ENCODE peak calls at places on chromosomes 13 and 19, in nine cellular contexts. One of them, this sample, is unnamed.

GRCh38 chr13:22403144-22403543 is 732.3 kb downstream of the FGF9 start:
- DNase-seq in ovary: no peak
- DNase-seq in lower lobe of right lung: no peak
- DNase-seq in adrenal gland: no peak
- DNase-seq in coronary artery: no peak
- DNase-seq in mesenchymal stem cell: no peak
- DNase-seq in K562: no peak
- DNase-seq in trophoblast cell: peak; percentile 57
- DNase-seq in effector memory CD4-positive, alpha-beta T cell: no peak
- DNase-seq in this sample: no peak

GRCh38 chr19:41913476-41914190 is 14.6 kb downstream of the ERFL start:
- DNase-seq in K562: no peak
- DNase-seq in lower lobe of right lung: no peak
- DNase-seq in trophoblast cell: no peak
- DNase-seq in mesenchymal stem cell: no peak
- DNase-seq in coronary artery: no peak
- DNase-seq in adrenal gland: no peak
- DNase-seq in ovary: no peak
- DNase-seq in effector memory CD4-positive, alpha-beta T cell: no peak
- DNase-seq in this sample: no peak

GRCh38 chr13:95403349-95404140 is 102.3 kb upstream of the ABCC4 start:
- DNase-seq in coronary artery: no peak
- DNase-seq in effector memory CD4-positive, alpha-beta T cell: no peak
- DNase-seq in lower lobe of right lung: no peak
- DNase-seq in trophoblast cell: no peak
- DNase-seq in ovary: no peak
- DNase-seq in K562: no peak
- DNase-seq in adrenal gland: no peak
- DNase-seq in mesenchymal stem cell: peak; percentile 30
- DNase-seq in this sample: peak; percentile 12

GRCh38 chr13:45615501-45616101 is at the start of gene ERICH6B:
- DNase-seq in effector memory CD4-positive, alpha-beta T cell: no peak
- DNase-seq in mesenchymal stem cell: peak; percentile 51
- DNase-seq in trophoblast cell: no peak
- DNase-seq in adrenal gland: no peak
- DNase-seq in ovary: peak; percentile 19
- DNase-seq in K562: no peak
- DNase-seq in coronary artery: no peak
- DNase-seq in lower lobe of right lung: no peak
- DNase-seq in this sample: peak; percentile 13

GRCh38 chr19:35505956-35506355 is 7.5 kb downstream of the DMKN start:
- DNase-seq in effector memory CD4-positive, alpha-beta T cell: no peak
- DNase-seq in ovary: no peak
- DNase-seq in adrenal gland: no peak
- DNase-seq in trophoblast cell: no peak
- DNase-seq in coronary artery: no peak
- DNase-seq in K562: no peak
- DNase-seq in lower lobe of right lung: no peak
- DNase-seq in mesenchymal stem cell: no peak
- DNase-seq in this sample: no peak

GRCh38 chr19:17616961-17617806 is 61.7 kb downstream of the COLGALT1 start:
- DNase-seq in K562: peak; percentile 97
- DNase-seq in mesenchymal stem cell: peak; percentile 39
- DNase-seq in adrenal gland: no peak
- DNase-seq in lower lobe of right lung: no peak
- DNase-seq in ovary: no peak
- DNase-seq in effector memory CD4-positive, alpha-beta T cell: no peak
- DNase-seq in trophoblast cell: peak; percentile 95
- DNase-seq in coronary artery: no peak
- DNase-seq in this sample: peak; percentile 30

GRCh38 chr19:48596679-48597465 is 9.7 kb upstream of the SPACA4 start:
- DNase-seq in effector memory CD4-positive, alpha-beta T cell: peak; percentile 28
- DNase-seq in K562: no peak
- DNase-seq in mesenchymal stem cell: no peak
- DNase-seq in coronary artery: no peak
- DNase-seq in ovary: no peak
- DNase-seq in lower lobe of right lung: no peak
- DNase-seq in trophoblast cell: no peak
- DNase-seq in adrenal gland: no peak
- DNase-seq in this sample: no peak

GRCh38 chr13:40069173-40070044 is 413.9 kb downstream of the COG6 start:
- DNase-seq in coronary artery: no peak
- DNase-seq in adrenal gland: peak; percentile 61
- DNase-seq in effector memory CD4-positive, alpha-beta T cell: peak; percentile 48
- DNase-seq in ovary: peak; percentile 89
- DNase-seq in trophoblast cell: peak; percentile 76
- DNase-seq in lower lobe of right lung: peak; percentile 68
- DNase-seq in K562: peak; percentile 29
- DNase-seq in mesenchymal stem cell: peak; percentile 65
- DNase-seq in this sample: peak; percentile 92

GRCh38 chr13:28358673-28359072 is 136.3 kb downstream of the FLT1 start:
- DNase-seq in mesenchymal stem cell: no peak
- DNase-seq in effector memory CD4-positive, alpha-beta T cell: no peak
- DNase-seq in coronary artery: no peak
- DNase-seq in ovary: no peak
- DNase-seq in lower lobe of right lung: no peak
- DNase-seq in K562: no peak
- DNase-seq in trophoblast cell: no peak
- DNase-seq in adrenal gland: no peak
- DNase-seq in this sample: no peak

GRCh38 chr13:77737583-77738200 is 40.2 kb downstream of the SLAIN1 start:
- DNase-seq in lower lobe of right lung: no peak
- DNase-seq in ovary: no peak
- DNase-seq in adrenal gland: no peak
- DNase-seq in K562: no peak
- DNase-seq in trophoblast cell: no peak
- DNase-seq in mesenchymal stem cell: no peak
- DNase-seq in coronary artery: no peak
- DNase-seq in effector memory CD4-positive, alpha-beta T cell: no peak
- DNase-seq in this sample: no peak

GRCh38 chr13:56906909-56907308 is 233.8 kb upstream of the PRR20A start:
- DNase-seq in K562: no peak
- DNase-seq in adrenal gland: no peak
- DNase-seq in lower lobe of right lung: no peak
- DNase-seq in effector memory CD4-positive, alpha-beta T cell: no peak
- DNase-seq in mesenchymal stem cell: no peak
- DNase-seq in coronary artery: no peak
- DNase-seq in trophoblast cell: no peak
- DNase-seq in ovary: no peak
- DNase-seq in this sample: no peak
- H3K27ac ChIP-seq in K562: no peak overlapping the region
- H3K27ac ChIP-seq in adrenal gland: no peak overlapping the region
- H3K27ac ChIP-seq in lower lobe of right lung: no peak overlapping the region
- H3K27ac ChIP-seq in effector memory CD4-positive, alpha-beta T cell: no peak overlapping the region
- H3K27ac ChIP-seq in mesenchymal stem cell: no peak overlapping the region
- H3K27ac ChIP-seq in coronary artery: no peak overlapping the region
- H3K27ac ChIP-seq in trophoblast cell: no peak overlapping the region
- H3K27ac ChIP-seq in ovary: no peak overlapping the region
- H3K27ac ChIP-seq in this sample: no peak overlapping the region

DNA sequence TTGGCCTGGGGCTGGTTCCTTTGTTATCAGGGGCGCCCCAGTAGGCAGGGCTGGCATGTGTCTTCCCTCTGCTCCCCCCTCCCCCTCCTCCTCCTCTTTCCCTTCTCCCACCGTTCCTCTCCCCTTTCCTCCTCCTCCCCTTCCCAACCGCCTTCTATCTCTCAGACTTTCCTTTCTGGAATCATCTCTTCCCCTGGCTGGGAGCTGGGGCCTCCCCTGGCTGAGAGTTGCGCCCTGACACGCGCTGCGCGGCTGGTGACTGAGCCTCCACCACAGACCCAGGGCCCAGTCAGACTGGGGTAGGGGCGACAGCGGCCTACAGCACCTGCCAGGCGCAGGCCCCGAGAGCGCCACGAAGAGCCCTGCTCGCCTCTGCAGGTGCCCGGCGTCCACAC is 2.8 kb downstream of the PNMA8B start:
- DNase-seq in trophoblast cell: no peak
- DNase-seq in mesenchymal stem cell: no peak
- DNase-seq in ovary: peak; percentile 44
- DNase-seq in adrenal gland: peak; percentile 38
- DNase-seq in K562: no peak
- DNase-seq in lower lobe of right lung: no peak
- DNase-seq in coronary artery: no peak
- DNase-seq in effector memory CD4-positive, alpha-beta T cell: no peak
- DNase-seq in this sample: no peak
- H3K4me3 ChIP-seq in trophoblast cell: no peak overlapping the region
- H3K4me3 ChIP-seq in mesenchymal stem cell: no peak overlapping the region
- H3K4me3 ChIP-seq in ovary: peak overlapping the region; percentile 34
- H3K4me3 ChIP-seq in adrenal gland: no peak overlapping the region
- H3K4me3 ChIP-seq in K562: no peak overlapping the region
- H3K4me3 ChIP-seq in lower lobe of right lung: peak overlapping the region; percentile 52
- H3K4me3 ChIP-seq in coronary artery: peak overlapping the region; percentile 69
- H3K4me3 ChIP-seq in effector memory CD4-positive, alpha-beta T cell: peak overlapping the region; percentile 26
- H3K4me3 ChIP-seq in this sample: no peak overlapping the region

DNA sequence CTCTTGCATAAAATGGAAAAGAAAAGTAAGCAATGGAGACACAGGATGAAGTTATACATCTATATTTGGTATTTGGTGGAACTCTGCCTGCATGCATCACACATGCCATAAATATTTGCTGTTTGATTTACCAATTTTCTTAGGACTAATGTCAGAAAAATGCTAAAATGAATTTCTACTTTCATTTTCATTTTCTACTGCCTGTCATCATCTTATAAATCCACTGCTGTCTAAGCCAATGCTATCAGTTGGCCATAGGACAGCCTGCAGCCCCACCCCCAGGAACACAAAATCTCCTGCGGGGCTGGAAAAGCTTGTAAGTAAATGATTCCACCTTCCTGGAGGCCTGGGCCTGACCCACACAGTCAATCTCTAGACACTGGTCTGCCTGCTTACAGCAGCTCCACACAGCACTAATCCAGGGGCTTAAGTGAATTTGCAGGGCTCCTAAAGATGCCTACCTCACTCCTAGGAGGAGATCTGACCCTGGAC is 122.0 kb downstream of the ENOX1 start:
- DNase-seq in adrenal gland: no peak
- DNase-seq in coronary artery: no peak
- DNase-seq in lower lobe of right lung: no peak
- DNase-seq in mesenchymal stem cell: peak; percentile 69
- DNase-seq in ovary: peak; percentile 29
- DNase-seq in effector memory CD4-positive, alpha-beta T cell: no peak
- DNase-seq in K562: no peak
- DNase-seq in trophoblast cell: peak; percentile 75
- DNase-seq in this sample: peak; percentile 78
- H3K27ac ChIP-seq in adrenal gland: no peak overlapping the region
- H3K27ac ChIP-seq in coronary artery: peak overlapping the region; percentile 16
- H3K27ac ChIP-seq in lower lobe of right lung: peak overlapping the region; percentile 42
- H3K27ac ChIP-seq in mesenchymal stem cell: peak overlapping the region; percentile 85
- H3K27ac ChIP-seq in ovary: no peak overlapping the region
- H3K27ac ChIP-seq in effector memory CD4-positive, alpha-beta T cell: no peak overlapping the region
- H3K27ac ChIP-seq in K562: no peak overlapping the region
- H3K27ac ChIP-seq in trophoblast cell: no peak overlapping the region
- H3K27ac ChIP-seq in this sample: no peak overlapping the region

DNA sequence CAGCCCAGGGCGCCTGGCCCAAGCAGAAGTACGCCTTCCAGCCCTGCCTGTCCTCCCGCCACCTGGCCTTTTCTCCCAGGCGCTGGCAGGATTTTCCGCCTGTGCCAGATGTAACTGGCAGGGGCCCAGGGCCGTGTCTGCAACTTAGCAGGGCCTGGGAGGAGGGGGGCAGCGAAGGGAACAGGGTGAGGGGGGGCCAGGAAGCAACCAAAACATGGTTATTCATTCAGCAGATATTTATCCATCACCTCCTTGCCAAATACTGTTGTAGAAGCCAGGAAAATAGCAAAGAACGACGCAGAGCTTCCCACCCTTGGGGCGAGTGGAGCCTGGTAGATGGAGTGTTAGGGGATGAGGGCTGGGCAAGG is 5.6 kb downstream of the TLE6 start:
- DNase-seq in lower lobe of right lung: peak; percentile 79
- DNase-seq in adrenal gland: peak; percentile 90
- DNase-seq in K562: no peak
- DNase-seq in coronary artery: peak; percentile 97
- DNase-seq in ovary: peak; percentile 93
- DNase-seq in trophoblast cell: peak; percentile 67
- DNase-seq in mesenchymal stem cell: peak; percentile 54
- DNase-seq in effector memory CD4-positive, alpha-beta T cell: no peak
- DNase-seq in this sample: peak; percentile 89
- H3K4me3 ChIP-seq in lower lobe of right lung: no peak overlapping the region
- H3K4me3 ChIP-seq in adrenal gland: no peak overlapping the region
- H3K4me3 ChIP-seq in K562: no peak overlapping the region
- H3K4me3 ChIP-seq in coronary artery: peak overlapping the region; percentile 66
- H3K4me3 ChIP-seq in ovary: no peak overlapping the region
- H3K4me3 ChIP-seq in trophoblast cell: no peak overlapping the region
- H3K4me3 ChIP-seq in mesenchymal stem cell: no peak overlapping the region
- H3K4me3 ChIP-seq in effector memory CD4-positive, alpha-beta T cell: no peak overlapping the region
- H3K4me3 ChIP-seq in this sample: no peak overlapping the region

GRCh38 chr13:80134360-80134759 is 206.6 kb downstream of the SPRY2 start:
- DNase-seq in coronary artery: no peak
- DNase-seq in trophoblast cell: no peak
- DNase-seq in effector memory CD4-positive, alpha-beta T cell: no peak
- DNase-seq in lower lobe of right lung: no peak
- DNase-seq in adrenal gland: no peak
- DNase-seq in ovary: no peak
- DNase-seq in K562: no peak
- DNase-seq in mesenchymal stem cell: peak; percentile 6
- DNase-seq in this sample: no peak
- H3K27ac ChIP-seq in coronary artery: peak overlapping the region; percentile 92
- H3K27ac ChIP-seq in trophoblast cell: no peak overlapping the region
- H3K27ac ChIP-seq in effector memory CD4-positive, alpha-beta T cell: no peak overlapping the region
- H3K27ac ChIP-seq in lower lobe of right lung: no peak overlapping the region
- H3K27ac ChIP-seq in adrenal gland: no peak overlapping the region
- H3K27ac ChIP-seq in ovary: no peak overlapping the region
- H3K27ac ChIP-seq in K562: no peak overlapping the region
- H3K27ac ChIP-seq in mesenchymal stem cell: no peak overlapping the region
- H3K27ac ChIP-seq in this sample: no peak overlapping the region

DNA sequence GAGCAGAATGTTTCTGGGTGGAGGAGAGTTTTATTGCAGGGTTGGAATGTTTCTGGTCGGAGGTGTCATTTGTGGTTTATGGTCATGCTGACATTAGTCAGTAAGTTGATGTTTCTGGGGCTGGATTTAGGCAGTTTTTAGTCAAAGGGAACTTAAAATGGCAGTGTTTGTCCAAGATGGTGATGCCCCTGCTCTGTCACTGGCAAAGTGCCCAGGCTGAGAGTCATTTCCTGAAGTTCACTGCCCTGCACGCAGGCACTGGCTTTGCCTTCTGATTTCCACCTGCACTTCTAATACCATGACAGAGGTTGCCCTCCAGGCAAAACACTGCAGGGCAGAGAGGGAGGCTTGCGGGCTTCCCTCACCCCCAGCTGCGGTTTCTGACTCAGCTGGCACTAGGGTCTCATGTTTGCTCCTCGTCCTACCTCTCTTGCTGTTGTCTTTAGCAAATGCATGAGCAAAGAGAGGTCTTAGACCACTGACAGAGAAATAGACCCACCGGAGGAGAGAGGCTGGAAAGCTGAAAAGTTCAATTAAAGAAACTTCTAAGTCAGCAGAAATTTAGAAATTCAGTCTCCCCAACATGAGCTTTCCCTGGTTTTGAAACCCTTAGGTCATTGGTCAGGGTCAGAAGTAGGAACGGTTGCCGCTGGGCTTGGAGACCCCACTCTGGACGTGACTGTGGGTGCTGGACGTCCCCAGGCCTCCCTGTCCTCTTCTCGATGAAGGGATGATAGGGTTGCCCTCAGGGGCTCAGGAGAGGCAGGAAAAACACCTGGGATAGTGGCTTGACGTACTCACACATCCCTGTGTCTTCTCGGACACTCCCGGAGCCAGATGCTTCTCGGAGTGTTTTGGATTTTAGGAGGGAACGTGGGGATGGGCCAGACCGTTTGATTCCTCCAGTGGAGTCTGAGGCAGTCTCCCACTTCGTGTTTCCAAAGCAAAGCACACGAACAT is 26.3 kb downstream of the TMEM255B start:
- DNase-seq in effector memory CD4-positive, alpha-beta T cell: no peak
- DNase-seq in mesenchymal stem cell: peak; percentile 58
- DNase-seq in coronary artery: no peak
- DNase-seq in K562: no peak
- DNase-seq in trophoblast cell: no peak
- DNase-seq in adrenal gland: no peak
- DNase-seq in lower lobe of right lung: no peak
- DNase-seq in ovary: no peak
- DNase-seq in this sample: no peak
- H3K4me3 ChIP-seq in effector memory CD4-positive, alpha-beta T cell: no peak overlapping the region
- H3K4me3 ChIP-seq in mesenchymal stem cell: no peak overlapping the region
- H3K4me3 ChIP-seq in coronary artery: no peak overlapping the region
- H3K4me3 ChIP-seq in K562: no peak overlapping the region
- H3K4me3 ChIP-seq in trophoblast cell: no peak overlapping the region
- H3K4me3 ChIP-seq in adrenal gland: no peak overlapping the region
- H3K4me3 ChIP-seq in lower lobe of right lung: no peak overlapping the region
- H3K4me3 ChIP-seq in ovary: no peak overlapping the region
- H3K4me3 ChIP-seq in this sample: no peak overlapping the region